ENCODE peak calls at places on chromosome 5, in eight cellular contexts. W, Y, Z, D, X, K, I and U are unnamed samples.

GRCh38 chr5:154077692-154078091 is 38.9 kb downstream of the MFAP3 start:
- DNase-seq in W (peak), Y (peak), Z (no peak), D (peak), X (peak), K (peak), I (no peak), U (peak)

GRCh38 chr5:1892211-1892610 is 9.5 kb upstream of the IRX4 start:
- DNase-seq in W (no peak), Y (no peak), Z (no peak), D (no peak), X (no peak), K (peak), I (no peak), U (no peak)

GRCh38 chr5:54469655-54470054 is 14.2 kb downstream of the HSPB3 start:
- DNase-seq in W (peak), Y (no peak), Z (no peak), D (no peak), X (no peak), K (no peak), I (no peak), U (no peak)

GRCh38 chr5:177296581-177296980 is 6.9 kb downstream of the RAB24 start:
- DNase-seq in W (no peak), Y (no peak), Z (no peak), D (no peak), X (no peak), K (no peak), I (no peak), U (no peak)

GRCh38 chr5:123000731-123001130 is 35.8 kb downstream of the PPIC start:
- DNase-seq in W (no peak), Y (no peak), Z (no peak), D (no peak), X (no peak), K (no peak), I (no peak), U (no peak)

GRCh38 chr5:178750230-178750629 is 19.8 kb upstream of the ZNF354A start:
- DNase-seq in W (no peak), Y (no peak), Z (no peak), D (no peak), X (no peak), K (no peak), I (no peak), U (no peak)

GRCh38 chr5:57448751-57449150 is 33.9 kb downstream of the ACTBL2 start:
- DNase-seq in W (no peak), Y (no peak), Z (no peak), D (no peak), X (no peak), K (no peak), I (no peak), U (no peak)

GRCh38 chr5:154618696-154619095 is 136.5 kb upstream of the LARP1 start:
- DNase-seq in W (no peak), Y (no peak), Z (no peak), D (no peak), X (no peak), K (no peak), I (no peak), U (no peak)

GRCh38 chr5:103041071-103041676 is 78.8 kb downstream of the GIN1 start:
- DNase-seq in W (peak), Y (no peak), Z (no peak), D (no peak), X (no peak), K (no peak), I (peak), U (no peak)

GRCh38 chr5:146586752-146587151 is 70.8 kb upstream of the GPR151 start:
- DNase-seq in W (no peak), Y (no peak), Z (no peak), D (no peak), X (no peak), K (no peak), I (no peak), U (no peak)

GRCh38 chr5:176779537-176779936 is 30.8 kb upstream of the UNC5A start:
- DNase-seq in W (no peak), Y (no peak), Z (no peak), D (peak), X (no peak), K (no peak), I (no peak), U (no peak)

GRCh38 chr5:86030753-86031152 is 587.0 kb upstream of the COX7C start:
- DNase-seq in W (no peak), Y (no peak), Z (no peak), D (no peak), X (no peak), K (no peak), I (no peak), U (no peak)

GRCh38 chr5:54757541-54757940 is 227.9 kb downstream of the ESM1 start:
- DNase-seq in W (no peak), Y (no peak), Z (no peak), D (no peak), X (no peak), K (no peak), I (no peak), U (no peak)

GRCh38 chr5:42360061-42360460 is 63.2 kb upstream of the GHR start:
- DNase-seq in W (peak), Y (no peak), Z (no peak), D (no peak), X (no peak), K (no peak), I (no peak), U (no peak)
- H3K4me3 ChIP-seq in W (no peak), Y (no peak), Z (no peak), D (no peak), X (no peak), K (no peak), I (no peak), U (no peak)

GRCh38 chr5:673837-674629 is 19.1 kb downstream of the TPPP start:
- DNase-seq in W (no peak), Y (no peak), Z (no peak), D (peak), X (peak), K (peak), I (no peak), U (no peak)

GRCh38 chr5:673140-673836 is 19.9 kb downstream of the TPPP start:
- DNase-seq in W (no peak), Y (no peak), Z (no peak), D (peak), X (no peak), K (peak), I (no peak), U (peak)

GRCh38 chr5:671459-672328 is 21.5 kb downstream of the TPPP start:
- DNase-seq in W (peak), Y (peak), Z (peak), D (peak), X (peak), K (peak), I (no peak), U (peak)

GRCh38 chr5:670396-671270 is 22.5 kb downstream of the TPPP start:
- DNase-seq in W (no peak), Y (no peak), Z (no peak), D (peak), X (no peak), K (peak), I (no peak), U (peak)

DNA sequence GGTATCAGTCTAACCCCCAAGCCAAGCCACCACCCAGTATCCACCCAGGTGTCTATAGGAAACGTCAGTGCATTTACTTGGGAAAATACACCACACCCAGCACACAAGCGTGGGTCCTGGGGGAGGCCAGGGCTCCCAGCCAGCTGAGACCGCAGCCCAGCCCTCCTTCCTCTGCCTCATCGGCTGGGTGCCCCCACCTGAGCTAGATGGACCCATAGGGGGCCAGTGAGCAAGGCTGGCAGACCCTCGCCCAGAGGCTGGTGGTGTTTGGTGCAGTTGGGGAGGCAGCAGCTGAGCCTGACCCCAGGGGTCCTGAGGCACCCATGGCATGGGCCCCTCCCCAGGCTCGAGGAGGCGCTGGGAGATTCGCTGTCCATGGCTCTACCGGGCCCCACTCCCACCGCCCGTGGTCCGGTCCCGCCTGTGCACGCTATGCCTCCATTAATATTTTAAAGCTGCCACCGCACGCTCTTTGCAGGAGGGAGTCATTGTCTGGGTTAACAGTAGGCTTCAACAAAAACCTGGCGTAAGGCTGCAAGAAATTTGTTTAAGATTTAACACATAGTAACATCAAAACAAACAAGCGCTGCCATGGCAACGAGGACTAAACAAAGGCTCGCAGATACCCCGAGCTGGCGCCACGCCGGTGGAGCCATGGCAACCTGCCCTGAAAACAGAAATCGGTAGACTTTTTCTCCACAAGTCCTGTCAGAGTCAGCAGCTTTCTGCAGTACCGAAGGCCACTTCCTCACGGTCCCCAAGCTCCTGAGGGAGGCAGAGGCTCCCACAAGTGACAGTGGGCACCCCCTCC is 20.6 kb downstream of the TPPP start:
- DNase-seq in W (peak), Y (peak), Z (peak), D (peak), X (no peak), K (peak), I (no peak), U (peak)
- TF ChIP-seq POLR2A in W (no peak), Y (no peak), Z (no peak), D (no peak), X (no peak), K (no peak), I (no peak), U (no peak)

GRCh38 chr5:181170237-181170830 is 22.9 kb downstream of the OR2V2 start:
- DNase-seq in W (no peak), Y (no peak), Z (no peak), D (no peak), X (no peak), K (no peak), I (no peak), U (no peak)
- H3K4me3 ChIP-seq in W (peak), Y (no peak), Z (no peak), D (no peak), X (no peak), K (no peak), I (peak), U (no peak)

GRCh38 chr5:139470821-139471300 is at the start of gene SMIM33:
- DNase-seq in W (no peak), Y (peak), Z (no peak), D (no peak), X (no peak), K (no peak), I (no peak), U (no peak)
- TF ChIP-seq POLR2A in W (no peak), Y (no peak), Z (no peak), D (no peak), X (no peak), K (no peak), I (no peak), U (no peak)

DNA sequence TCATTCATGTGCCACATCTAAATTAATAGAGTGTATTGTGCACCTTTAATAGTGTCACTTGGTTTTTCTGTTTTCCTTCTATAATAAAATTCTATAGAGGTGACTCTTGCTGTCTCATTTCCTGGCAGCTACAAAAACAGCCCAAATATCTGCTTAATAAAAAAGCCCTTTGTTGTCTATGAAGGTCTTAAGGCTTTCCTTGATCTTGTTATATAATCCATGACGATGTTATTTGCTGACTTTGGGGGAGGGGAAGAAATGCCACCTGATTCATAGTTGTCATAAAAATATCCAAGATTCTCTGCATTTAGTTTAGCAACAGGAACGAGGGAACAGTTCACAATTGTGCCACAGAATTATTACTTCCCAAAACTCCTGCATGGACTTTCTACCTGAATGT is 31.3 kb downstream of the CPEB4 start:
- DNase-seq in W (peak), Y (no peak), Z (no peak), D (no peak), X (no peak), K (no peak), I (no peak), U (no peak)
- H3K4me3 ChIP-seq in W (no peak), Y (no peak), Z (no peak), D (no peak), X (no peak), K (no peak), I (no peak), U (no peak)

DNA sequence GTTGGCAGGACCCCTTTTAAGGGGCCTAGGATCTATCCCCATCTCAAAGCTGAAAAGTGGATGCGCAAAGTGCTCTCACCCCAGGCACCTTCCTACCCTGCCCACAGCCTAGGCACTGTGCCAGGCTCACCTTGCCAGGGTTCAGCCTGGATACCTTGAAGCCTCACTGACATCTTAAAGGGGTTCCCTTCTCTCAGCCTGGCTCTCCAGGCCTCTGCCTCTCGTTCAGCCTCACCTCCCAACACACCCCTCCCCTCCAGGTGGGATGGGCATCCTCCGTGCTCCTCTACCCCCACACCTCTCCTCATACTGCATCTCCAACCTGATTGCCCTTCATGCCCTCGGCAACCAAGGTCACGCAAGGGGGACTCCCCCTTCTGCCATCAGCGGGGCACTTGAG is 25.5 kb downstream of the TNIP1 start:
- DNase-seq in W (no peak), Y (no peak), Z (no peak), D (no peak), X (no peak), K (no peak), I (no peak), U (no peak)
- TF ChIP-seq POLR2A in W (no peak), Y (no peak), Z (no peak), D (no peak), X (no peak), K (no peak), I (no peak), U (no peak)

GRCh38 chr5:59037041-59037440 is 454.2 kb downstream of the RAB3C start:
- DNase-seq in W (no peak), Y (no peak), Z (no peak), D (no peak), X (no peak), K (no peak), I (no peak), U (no peak)
- H3K4me3 ChIP-seq in W (peak), Y (peak), Z (no peak), D (no peak), X (peak), K (peak), I (no peak), U (no peak)

DNA sequence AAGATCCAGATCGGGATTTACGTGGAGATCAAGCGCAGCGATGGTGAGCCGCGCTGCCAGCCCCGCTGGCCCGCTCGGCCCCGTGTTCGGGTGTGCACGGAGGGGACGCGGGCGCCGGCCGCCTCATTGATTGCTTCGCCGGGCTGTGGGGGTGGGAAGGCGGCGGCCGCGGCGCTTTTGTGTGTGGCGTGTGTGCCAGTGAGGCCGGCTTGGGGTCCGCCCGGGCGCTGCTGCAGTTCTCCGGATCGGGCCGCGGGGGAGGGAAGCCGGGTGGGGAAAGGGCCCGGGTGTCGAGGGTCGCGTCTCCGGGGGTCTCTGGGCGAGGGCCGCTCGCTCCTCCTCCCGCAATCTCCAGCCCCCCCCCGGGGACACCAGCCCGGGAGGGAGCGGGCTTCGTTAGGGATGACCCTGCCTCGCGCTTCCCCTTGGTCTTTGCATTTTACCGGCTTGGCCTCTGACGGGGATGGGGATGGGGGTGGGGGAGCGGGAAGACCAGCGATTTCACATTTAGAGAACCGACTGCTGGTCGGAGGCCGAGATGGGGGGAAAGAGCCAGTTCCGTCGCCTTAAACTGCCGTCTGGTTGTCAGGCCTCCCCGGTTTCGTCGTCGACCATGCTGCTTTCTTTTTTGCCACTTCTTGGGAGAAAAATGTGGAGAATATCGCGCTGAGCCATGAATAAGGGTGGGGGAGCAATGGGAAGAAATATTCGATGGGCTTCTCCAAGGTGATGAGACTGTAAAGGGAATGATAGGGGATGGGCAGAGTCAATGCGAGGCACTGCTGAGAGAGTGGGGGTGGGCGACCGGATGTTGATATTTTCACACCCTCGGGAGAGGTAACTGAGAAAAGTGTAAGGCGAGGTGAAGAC is 723 bp downstream of the KIF2A start:
- DNase-seq in W (peak), Y (peak), Z (no peak), D (peak), X (no peak), K (peak), I (no peak), U (peak)
- TF ChIP-seq POLR2A in W (no peak), Y (no peak), Z (no peak), D (no peak), X (no peak), K (no peak), I (no peak), U (no peak)